ENCODE peak calls at places on chromosomes 2 and 18, in nine cellular contexts. L, X, K, G, E, U, N, S and O are unnamed samples.
A peak's percentile ranks its signal among the peaks of the same experiment; 100 is the strongest.

GRCh38 chr2:14350856-14351255 is 281.7 kb upstream of the LRATD1 start:
- DNase-seq in L (no peak), G (no peak), E (no peak), S (no peak), N (no peak), U (no peak), X (no peak), K (no peak), O (no peak)

GRCh38 chr2:233355916-233356315 is 1.6 kb downstream of the DGKD start:
- DNase-seq in G (no peak), K (no peak), S (no peak), N (no peak), X (no peak), L (no peak), E (no peak), U (peak; percentile 9), O (no peak)

GRCh38 chr18:51614033-51614432 is 416.6 kb upstream of the MEX3C start:
- DNase-seq in G (peak; percentile 31), E (no peak), U (no peak), K (peak; percentile 53), N (no peak), S (no peak), X (no peak), L (no peak), O (no peak)

GRCh38 chr18:39840406-39840805 is 2114.6 kb upstream of the PIK3C3 start:
- DNase-seq in L (no peak), K (no peak), G (no peak), E (no peak), S (no peak), N (no peak), X (no peak), U (no peak), O (no peak)

GRCh38 chr2:28496781-28497180 is 921 bp downstream of the PLB1 start:
- DNase-seq in L (no peak), X (no peak), N (no peak), K (no peak), S (no peak), E (no peak), G (no peak), U (no peak), O (no peak)

GRCh38 chr2:77469086-77469485 is 53.1 kb downstream of the LRRTM4 start:
- DNase-seq in N (no peak), G (no peak), U (no peak), E (no peak), K (no peak), L (no peak), X (no peak), S (no peak), O (no peak)

GRCh38 chr2:65367517-65367916 is 64.9 kb downstream of the SPRED2 start:
- DNase-seq in N (no peak), S (no peak), U (no peak), K (no peak), X (no peak), E (peak; percentile 87), L (peak; percentile 40), G (no peak), O (no peak)

GRCh38 chr2:70956141-70956540 is 20.4 kb downstream of the ATP6V1B1 start:
- DNase-seq in S (no peak), L (no peak), N (no peak), U (peak; percentile 43), G (no peak), K (no peak), E (no peak), X (no peak), O (no peak)

GRCh38 chr2:109162999-109163398 is 34.0 kb downstream of the SH3RF3 start:
- DNase-seq in E (no peak), S (no peak), K (no peak), U (no peak), L (no peak), X (no peak), N (no peak), G (peak; percentile 79), O (peak; percentile 63)

GRCh38 chr2:232335859-232336215 is 42.7 kb upstream of the ALPP start:
- DNase-seq in S (no peak), U (peak; percentile 47), G (no peak), E (no peak), X (no peak), K (no peak), N (no peak), L (peak; percentile 4), O (no peak)

GRCh38 chr2:134883552-134884293 is 34.9 kb upstream of the CCNT2 start:
- DNase-seq in G (no peak), U (no peak), E (no peak), X (no peak), N (no peak), L (no peak), S (no peak), K (no peak), O (no peak)

GRCh38 chr2:58156780-58157179 is 84.3 kb downstream of the FANCL start:
- DNase-seq in E (peak; percentile 44), X (no peak), U (no peak), L (no peak), G (no peak), S (no peak), K (no peak), N (no peak), O (no peak)

GRCh38 chr18:50410894-50411293 is 36.0 kb downstream of the SKA1 start:
- DNase-seq in K (no peak), N (no peak), S (no peak), G (no peak), U (no peak), L (no peak), X (no peak), E (peak; percentile 10), O (no peak)

GRCh38 chr18:5040476-5040875 is 156.6 kb downstream of the AKAIN1 start:
- DNase-seq in L (no peak), U (no peak), G (no peak), X (no peak), N (no peak), E (no peak), S (no peak), K (no peak), O (no peak)

GRCh38 chr2:226227341-226227740 is 572.3 kb downstream of the IRS1 start:
- DNase-seq in G (no peak), X (no peak), K (no peak), S (no peak), N (no peak), U (no peak), L (no peak), E (no peak), O (no peak)

GRCh38 chr18:35920623-35921022 is 51.9 kb upstream of the RMP24 start:
- DNase-seq in N (no peak), L (no peak), U (no peak), S (no peak), G (no peak), E (no peak), X (no peak), K (no peak), O (no peak)
- TF ChIP-seq CTCF in N (no peak), L (no peak), U (no peak), S (no peak), G (no peak), E (no peak), X (no peak), K (no peak), O (no peak)

DNA sequence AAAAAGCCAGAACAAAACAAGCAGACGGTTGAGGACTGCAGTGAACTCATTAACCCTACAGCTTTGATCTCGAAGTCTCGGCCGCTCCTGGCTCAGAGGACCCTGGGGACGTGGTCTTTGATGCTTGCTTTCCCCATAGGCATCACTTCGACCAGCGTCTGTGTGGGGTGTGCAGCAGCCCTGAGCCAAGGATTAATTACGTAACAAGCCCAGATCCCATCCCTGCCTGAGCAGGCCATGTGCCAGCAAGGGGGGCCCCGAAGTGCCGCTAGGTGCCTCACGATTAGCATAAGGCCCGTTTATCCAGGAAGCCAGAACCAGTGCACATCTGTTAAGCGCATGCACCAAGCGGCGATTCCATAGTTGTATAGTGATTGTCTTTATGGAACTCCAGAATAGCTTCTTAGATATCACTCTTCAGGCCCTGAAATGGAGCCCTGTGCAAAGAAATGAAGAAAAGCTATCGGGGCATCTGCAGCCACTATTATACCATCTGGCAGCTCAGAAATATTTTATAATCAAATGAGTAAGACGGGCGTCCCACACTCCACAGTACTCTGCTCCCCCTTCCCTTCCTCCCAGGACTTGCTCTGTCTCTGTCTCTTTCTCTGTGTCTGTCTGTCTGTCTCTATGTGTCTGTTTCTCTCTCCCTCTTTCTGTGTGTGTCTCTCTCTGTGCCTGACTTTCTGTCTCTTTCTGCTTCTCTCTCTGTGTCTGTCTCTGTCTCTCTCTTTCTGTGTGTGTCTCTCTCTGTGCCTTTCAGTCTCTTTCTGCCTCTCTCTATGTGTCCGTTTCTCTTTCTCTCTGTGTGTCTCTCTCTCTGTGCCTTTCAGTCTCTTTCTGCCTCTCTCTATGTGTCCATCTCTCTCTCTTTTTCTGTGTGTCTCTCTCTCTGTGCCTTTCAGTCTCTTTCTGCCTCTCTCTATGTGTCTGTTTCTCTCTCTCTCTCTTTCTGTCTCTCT is 41.7 kb downstream of the HPCAL1 start:
- DNase-seq in U (no peak), X (no peak), K (no peak), G (no peak), E (no peak), S (no peak), N (no peak), L (no peak), O (no peak)
- TF ChIP-seq CTCF in U (no peak), X (no peak), K (no peak), G (no peak), E (no peak), S (no peak), N (no peak), L (no peak), O (no peak)

GRCh38 chr18:47582055-47582454 is 330.6 kb upstream of the SKOR2 start:
- DNase-seq in E (no peak), U (no peak), N (no peak), L (no peak), S (no peak), X (no peak), K (no peak), G (no peak), O (no peak)

GRCh38 chr18:47587587-47587986 is 336.1 kb upstream of the SKOR2 start:
- DNase-seq in G (no peak), L (no peak), X (peak; percentile 20), K (no peak), N (no peak), U (no peak), E (no peak), S (no peak), O (no peak)

GRCh38 chr18:47585136-47585535 is 333.7 kb upstream of the SKOR2 start:
- DNase-seq in X (peak; percentile 16), S (no peak), N (no peak), U (no peak), K (no peak), E (no peak), L (no peak), G (no peak), O (no peak)

GRCh38 chr18:47586418-47586817 is 335.0 kb upstream of the SKOR2 start:
- DNase-seq in X (no peak), U (no peak), K (no peak), N (no peak), G (no peak), S (no peak), L (no peak), E (no peak), O (no peak)

GRCh38 chr18:47585914-47586313 is 334.5 kb upstream of the SKOR2 start:
- DNase-seq in K (no peak), S (no peak), X (no peak), G (no peak), L (no peak), N (no peak), E (no peak), U (no peak), O (no peak)
- TF ChIP-seq CTCF in K (no peak), S (no peak), X (no peak), G (no peak), L (no peak), N (no peak), E (no peak), U (no peak), O (no peak)

GRCh38 chr2:178419123-178419522 is 31.9 kb downstream of the PRKRA start:
- DNase-seq in K (no peak), G (no peak), N (no peak), L (no peak), E (no peak), S (no peak), U (no peak), X (no peak), O (no peak)
- TF ChIP-seq CTCF in K (no peak), G (no peak), N (no peak), L (no peak), E (peak; percentile 33), S (no peak), U (no peak), X (peak; percentile 7), O (no peak)